ENCODE peak calls at places on chromosome 15, in six cellular contexts. W, E, F, C, G and J are unnamed samples.

GRCh38 chr15:80309769-80310384 is 57.9 kb upstream of the CTXND1 start:
- DNase-seq in W (peak), F (no peak), C (no peak), E (no peak), G (no peak), J (peak)

GRCh38 chr15:61275901-61276300 is 46.8 kb upstream of the RORA start:
- DNase-seq in F (no peak), W (no peak), C (no peak), E (no peak), G (no peak), J (no peak)

GRCh38 chr15:81239190-81239589 is 42.5 kb downstream of the IL16 start:
- DNase-seq in W (no peak), C (no peak), F (no peak), G (no peak), E (no peak), J (no peak)

GRCh38 chr15:90885432-90886290 is 1.4 kb downstream of the FES start:
- DNase-seq in F (peak), C (peak), G (peak), E (peak), W (peak), J (no peak)

GRCh38 chr15:58777107-58777506 is 6.0 kb downstream of the MINDY2 start:
- DNase-seq in F (no peak), C (no peak), E (peak), G (no peak), W (no peak), J (no peak)

GRCh38 chr15:78206326-78207109 is 27.8 kb downstream of the ACSBG1 start:
- DNase-seq in G (no peak), W (no peak), C (no peak), F (no peak), E (no peak), J (no peak)

GRCh38 chr15:68601206-68602197 is 22.7 kb downstream of the CORO2B start:
- DNase-seq in E (no peak), W (no peak), G (no peak), C (no peak), F (no peak), J (no peak)

GRCh38 chr15:55799287-55800212 is 56.6 kb upstream of the PRTG start:
- DNase-seq in C (peak), G (no peak), W (peak), E (peak), F (no peak), J (peak)

GRCh38 chr15:92803852-92804609 is 96.1 kb upstream of the CHD2 start:
- DNase-seq in C (peak), G (peak), F (peak), E (no peak), W (peak), J (no peak)

GRCh38 chr15:68464451-68465090 is 32.6 kb upstream of the ITGA11 start:
- DNase-seq in W (no peak), G (no peak), C (no peak), F (no peak), E (no peak), J (no peak)

GRCh38 chr15:73567022-73567421 is 66.2 kb downstream of the NPTN start:
- DNase-seq in E (no peak), F (no peak), C (no peak), G (no peak), W (no peak), J (no peak)

GRCh38 chr15:72473670-72474465 is at the start of gene ARIH1:
- DNase-seq in E (peak), W (peak), G (peak), C (peak), F (peak), J (peak)
- TF ChIP-seq POLR2A in E (peak), W (peak), G (peak), C (peak), F (peak), J (peak)

GRCh38 chr15:63050737-63051700 is 8.5 kb downstream of the TPM1 start:
- DNase-seq in C (no peak), E (no peak), W (peak), G (no peak), F (no peak), J (no peak)
- TF ChIP-seq POLR2A in C (no peak), E (no peak), W (no peak), G (no peak), F (no peak), J (no peak)

DNA sequence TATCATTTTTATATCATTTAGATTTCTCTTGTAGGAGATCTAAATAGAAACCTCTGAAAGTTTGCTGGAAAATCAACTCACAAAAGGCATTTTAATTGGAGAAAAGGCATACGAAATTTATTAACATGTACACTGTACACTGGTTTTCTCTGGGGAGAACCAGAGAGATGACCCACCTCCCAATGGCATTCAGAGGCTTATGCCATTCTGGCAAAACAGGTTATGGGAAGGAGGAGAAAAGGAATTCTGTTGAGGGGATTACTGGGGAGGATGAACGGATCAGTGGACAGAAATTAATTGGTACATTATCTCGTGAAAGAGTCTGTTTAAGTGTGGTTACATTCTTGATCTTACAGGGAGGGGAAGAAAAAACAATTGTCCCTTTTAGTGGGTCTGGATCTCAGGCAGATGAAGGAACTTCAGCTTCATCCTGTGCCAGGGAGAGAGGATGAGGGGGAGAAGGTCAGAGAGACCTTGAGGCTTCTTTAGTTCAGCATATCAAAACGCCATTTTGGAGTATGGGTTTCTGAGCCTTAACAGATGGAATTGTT is 16.5 kb downstream of the RAB11A start:
- DNase-seq in E (no peak), G (no peak), F (no peak), W (no peak), C (no peak), J (no peak)
- TF ChIP-seq POLR2A in E (no peak), G (no peak), F (no peak), W (no peak), C (no peak), J (no peak)

DNA sequence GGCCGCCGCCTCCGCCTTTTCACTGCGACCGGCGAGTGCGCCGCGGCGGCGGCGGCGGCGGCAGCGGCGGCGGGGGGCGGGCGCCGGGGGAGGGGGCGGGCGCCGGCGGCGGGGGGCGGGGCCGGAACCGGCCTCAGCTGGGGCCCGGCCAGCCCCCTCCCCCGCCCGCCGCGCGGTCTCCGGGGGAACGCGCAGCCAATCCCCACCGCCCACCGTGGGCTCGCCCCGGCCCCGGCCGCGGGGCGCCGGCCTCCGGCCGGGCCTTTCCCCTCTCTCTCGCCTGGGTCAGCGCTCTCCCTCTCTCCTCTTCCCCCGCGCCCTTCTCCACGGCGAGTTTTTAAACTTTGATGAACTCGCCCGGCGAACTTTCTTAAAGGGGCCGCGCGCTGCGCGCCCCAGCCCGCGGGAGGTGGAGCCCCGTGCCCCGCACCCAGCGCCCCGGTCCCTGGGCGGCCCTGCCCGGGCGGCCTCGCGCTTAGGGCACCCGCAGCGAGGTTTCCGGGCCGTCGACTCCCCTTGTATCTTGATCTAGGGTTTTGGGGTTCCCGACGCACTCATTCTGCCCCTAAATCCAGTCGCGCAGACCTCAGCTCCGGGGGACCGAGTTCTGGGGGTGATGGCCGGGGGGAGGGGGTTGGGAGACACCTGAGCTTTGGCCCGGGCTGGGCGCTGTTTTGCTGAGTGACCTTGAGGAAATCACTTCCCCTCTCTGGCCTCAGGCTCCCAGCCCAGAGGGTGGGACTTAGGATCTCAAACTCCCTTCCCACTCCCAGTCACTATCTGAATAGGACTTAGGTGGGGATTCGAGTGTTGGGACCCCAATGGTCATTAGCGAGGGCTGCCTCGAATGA is at the start of gene RBPMS2:
- DNase-seq in W (peak), C (peak), F (peak), G (no peak), E (peak), J (peak)
- TF ChIP-seq POLR2A in W (no peak), C (no peak), F (no peak), G (no peak), E (no peak), J (no peak)

DNA sequence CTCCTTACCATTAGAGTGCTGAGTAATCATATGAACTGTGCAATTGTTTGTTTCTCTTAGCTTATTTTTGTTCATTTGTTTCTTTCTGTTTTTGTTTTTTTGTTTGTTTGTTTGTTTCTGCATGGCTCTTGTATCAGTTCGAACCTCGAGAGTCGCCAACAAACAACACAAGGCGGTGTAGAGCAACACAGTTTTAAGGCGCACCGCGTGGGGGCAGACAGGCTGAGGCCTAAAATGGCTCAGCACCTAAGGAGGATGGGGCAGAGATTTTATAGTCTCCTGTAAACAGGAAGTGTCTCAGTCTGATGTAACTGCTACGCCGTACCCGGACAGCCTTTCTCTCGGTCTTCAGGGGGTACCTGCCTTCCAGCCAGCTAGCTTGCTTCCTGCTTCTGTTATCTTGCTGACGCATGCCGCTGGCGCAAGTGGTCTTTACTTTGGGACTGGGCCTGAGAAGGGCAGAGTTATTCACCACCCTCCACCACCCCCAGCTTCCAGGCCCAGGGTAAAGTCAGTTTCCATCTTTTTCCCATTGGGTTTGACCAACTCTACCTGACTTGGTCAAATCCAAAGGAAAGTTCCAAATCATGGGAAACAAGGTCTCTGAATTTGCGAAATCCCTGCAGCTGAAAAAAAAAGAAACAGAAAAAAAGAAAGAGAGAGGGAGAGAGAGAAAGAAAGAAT is 25.8 kb upstream of the MFGE8 start:
- DNase-seq in C (no peak), E (no peak), F (no peak), G (no peak), W (no peak), J (no peak)
- TF ChIP-seq POLR2A in C (no peak), E (no peak), F (no peak), G (no peak), W (no peak), J (no peak)